ENCODE peak calls at places on chromosomes 3 and 15, in nine cellular contexts. F is CD8-positive, alpha-beta memory T cell; I is IMR-90; A is OCI-LY7; U is Peyer's patch; S is GM23248; X is bronchial epithelial cell; K is psoas muscle; O is brain microvascular endothelial cell. T is an unnamed sample.

GRCh38 chr3:197381371-197381770 is 83.0 kb upstream of the DLG1 start:
- DNase-seq in F (no peak), I (no peak), A (no peak), U (no peak), S (no peak), X (no peak), K (no peak), O (no peak), T (no peak)

GRCh38 chr3:148202386-148202785 is 495.3 kb upstream of the AGTR1 start:
- DNase-seq in F (no peak), I (no peak), A (peak; percentile 1), U (no peak), S (no peak), X (no peak), K (no peak), O (no peak), T (no peak)

GRCh38 chr3:171454026-171454425 is 6.2 kb downstream of the TNIK start:
- DNase-seq in F (no peak), I (no peak), A (no peak), U (no peak), S (no peak), X (no peak), K (no peak), O (no peak), T (no peak)

GRCh38 chr15:31254431-31255175 is 72.0 kb upstream of the KLF13 start:
- DNase-seq in F (no peak), I (peak; percentile 37), A (peak; percentile 79), U (no peak), S (peak; percentile 31), X (no peak), K (no peak), O (peak; percentile 76), T (peak; percentile 43)

GRCh38 chr3:46998121-46998851 is 18.8 kb downstream of the NBEAL2 start:
- DNase-seq in F (peak; percentile 62), I (peak; percentile 18), A (peak; percentile 77), U (peak; percentile 79), S (peak; percentile 53), X (peak; percentile 69), K (peak; percentile 90), O (peak; percentile 31), T (no peak)

GRCh38 chr3:170222647-170223541 is 670 bp downstream of the PRKCI start:
- DNase-seq in F (peak; percentile 24), I (peak; percentile 28), A (peak; percentile 63), U (no peak), S (peak; percentile 58), X (peak; percentile 51), K (no peak), O (peak; percentile 11), T (no peak)

GRCh38 chr15:83446904-83447708 is at the start of gene SH3GL3:
- DNase-seq in F (peak; percentile 10), I (peak; percentile 55), A (no peak), U (peak; percentile 20), S (peak; percentile 93), X (peak; percentile 69), K (peak; percentile 84), O (peak; percentile 66), T (peak; percentile 48)

GRCh38 chr3:12461097-12461649 is 23.1 kb upstream of the TSEN2 start:
- DNase-seq in F (no peak), I (no peak), A (no peak), U (no peak), S (peak; percentile 26), X (no peak), K (no peak), O (no peak), T (no peak)

GRCh38 chr3:187252311-187252710 is 39.2 kb downstream of the MASP1 start:
- DNase-seq in F (no peak), I (peak; percentile 55), A (no peak), U (no peak), S (no peak), X (no peak), K (no peak), O (no peak), T (no peak)

GRCh38 chr15:61327019-61327631 is 98.0 kb upstream of the RORA start:
- DNase-seq in F (no peak), I (no peak), A (no peak), U (no peak), S (no peak), X (peak; percentile 5), K (peak; percentile 64), O (no peak), T (no peak)

GRCh38 chr3:23055733-23056376 is 147.3 kb upstream of the UBE2E2 start:
- DNase-seq in F (no peak), I (peak; percentile 76), A (no peak), U (no peak), S (peak; percentile 91), X (peak; percentile 88), K (no peak), O (peak; percentile 68), T (peak; percentile 64)

GRCh38 chr3:42503251-42503924 is 945 bp downstream of the VIPR1 start:
- DNase-seq in F (no peak), I (no peak), A (no peak), U (no peak), S (no peak), X (no peak), K (no peak), O (no peak), T (no peak)

GRCh38 chr3:42501321-42501680 is 1.1 kb upstream of the VIPR1 start:
- DNase-seq in F (peak; percentile 11), I (no peak), A (no peak), U (no peak), S (no peak), X (no peak), K (no peak), O (no peak), T (no peak)

GRCh38 chr3:42501681-42502428 is 588 bp upstream of the VIPR1 start:
- DNase-seq in F (peak; percentile 51), I (peak; percentile 2), A (peak; percentile 22), U (peak; percentile 66), S (peak; percentile 60), X (peak; percentile 59), K (peak; percentile 67), O (peak; percentile 9), T (no peak)

GRCh38 chr3:42503957-42504333 is 1.5 kb downstream of the VIPR1 start:
- DNase-seq in F (no peak), I (no peak), A (no peak), U (no peak), S (no peak), X (no peak), K (no peak), O (no peak), T (no peak)

DNA sequence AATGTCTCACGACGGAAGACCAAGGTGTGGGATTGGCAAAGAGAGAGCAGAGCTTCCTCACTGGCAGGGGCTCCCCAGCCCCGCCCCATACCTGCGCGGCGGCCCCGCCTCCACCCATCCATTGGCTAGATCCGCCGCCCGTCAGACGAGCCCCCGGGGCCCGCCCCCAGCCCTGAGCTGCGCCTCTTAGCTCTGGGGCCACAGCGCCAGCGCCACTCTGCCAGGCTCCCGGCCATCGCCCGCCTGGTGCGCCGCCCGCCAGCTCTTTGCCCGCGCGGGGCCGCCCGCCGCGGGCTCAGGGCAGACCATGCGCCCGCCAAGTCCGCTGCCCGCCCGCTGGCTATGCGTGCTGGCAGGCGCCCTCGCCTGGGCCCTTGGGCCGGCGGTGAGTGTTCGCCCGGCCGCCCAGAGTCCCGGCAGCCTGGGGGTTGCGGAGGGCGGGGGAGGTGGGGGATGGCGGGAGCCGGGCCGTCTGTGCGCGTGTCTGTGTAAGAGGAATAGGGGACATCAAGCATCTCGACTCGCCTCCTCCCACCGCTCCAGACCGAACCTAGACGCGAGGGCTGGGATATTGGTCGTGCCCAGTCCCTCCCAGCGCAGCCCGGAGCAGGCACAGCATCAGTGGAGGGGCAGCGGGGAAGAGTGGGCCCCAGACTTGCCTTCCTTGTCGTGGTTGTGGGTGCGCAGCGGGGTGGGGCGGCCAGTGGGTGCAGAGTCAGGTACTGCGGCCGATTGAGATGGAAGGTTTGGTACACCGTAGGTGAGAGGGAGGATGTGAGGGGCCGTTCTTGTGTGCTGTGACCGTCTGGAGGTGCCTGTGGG is at the start of gene VIPR1:
- DNase-seq in F (peak; percentile 89), I (no peak), A (peak; percentile 79), U (peak; percentile 93), S (peak; percentile 35), X (peak; percentile 68), K (peak; percentile 73), O (peak; percentile 34), T (no peak)
- H3K4me3 ChIP-seq in F (peak within 1 kb of the TSS; percentile 95), I (no peak within 1 kb of the TSS), A (peak within 1 kb of the TSS; percentile 63), U (peak within 1 kb of the TSS; percentile 55), S (peak within 1 kb of the TSS; percentile 30), X (peak within 1 kb of the TSS; percentile 45), K (peak within 1 kb of the TSS; percentile 61), O (peak within 1 kb of the TSS; percentile 46), T (peak within 1 kb of the TSS; percentile 15)

GRCh38 chr3:3699816-3700633 is 99.2 kb upstream of the LRRN1 start:
- DNase-seq in F (no peak), I (no peak), A (no peak), U (no peak), S (no peak), X (peak; percentile 56), K (no peak), O (no peak), T (no peak)
- H3K4me3 ChIP-seq in F (no peak overlapping the region), I (no peak overlapping the region), A (no peak overlapping the region), U (no peak overlapping the region), S (no peak overlapping the region), X (no peak overlapping the region), K (no peak overlapping the region), O (no peak overlapping the region), T (no peak overlapping the region)

DNA sequence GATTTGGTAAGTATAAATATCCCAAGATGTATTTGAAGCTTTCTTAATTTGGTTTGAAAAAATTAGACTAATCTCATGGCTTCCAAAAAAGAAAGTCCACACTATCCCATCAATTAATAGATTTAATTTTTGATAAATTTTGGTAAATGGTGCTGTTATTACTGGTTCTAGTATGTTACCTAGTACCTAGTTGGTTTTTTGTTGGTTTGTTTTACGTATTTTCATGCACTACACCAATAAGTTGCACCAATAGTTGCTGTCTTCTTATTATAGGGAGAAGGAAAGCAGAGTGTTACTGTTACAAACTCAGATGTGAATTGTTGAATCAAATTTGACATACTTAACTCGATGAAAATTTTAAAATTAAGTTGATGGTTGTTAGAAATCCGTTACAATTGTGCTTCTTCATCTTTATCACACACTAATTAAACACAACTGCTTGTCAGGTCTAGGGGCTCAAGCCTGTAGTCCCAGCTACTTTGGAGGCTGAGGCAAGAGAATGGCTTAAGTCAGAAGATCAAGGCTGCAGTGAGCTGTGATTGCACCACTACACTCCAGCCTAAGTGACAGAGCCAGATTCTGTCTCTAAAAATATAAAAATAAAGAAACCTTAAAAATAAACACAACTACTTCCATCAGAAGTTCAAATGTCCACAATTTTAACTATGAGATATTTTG is 23.1 kb upstream of the MBNL1 start:
- DNase-seq in F (no peak), I (no peak), A (peak; percentile 49), U (no peak), S (no peak), X (no peak), K (no peak), O (no peak), T (no peak)
- H3K4me3 ChIP-seq in F (peak overlapping the region; percentile 57), I (no peak overlapping the region), A (peak overlapping the region; percentile 65), U (peak overlapping the region; percentile 26), S (no peak overlapping the region), X (no peak overlapping the region), K (peak overlapping the region; percentile 8), O (no peak overlapping the region), T (no peak overlapping the region)

DNA sequence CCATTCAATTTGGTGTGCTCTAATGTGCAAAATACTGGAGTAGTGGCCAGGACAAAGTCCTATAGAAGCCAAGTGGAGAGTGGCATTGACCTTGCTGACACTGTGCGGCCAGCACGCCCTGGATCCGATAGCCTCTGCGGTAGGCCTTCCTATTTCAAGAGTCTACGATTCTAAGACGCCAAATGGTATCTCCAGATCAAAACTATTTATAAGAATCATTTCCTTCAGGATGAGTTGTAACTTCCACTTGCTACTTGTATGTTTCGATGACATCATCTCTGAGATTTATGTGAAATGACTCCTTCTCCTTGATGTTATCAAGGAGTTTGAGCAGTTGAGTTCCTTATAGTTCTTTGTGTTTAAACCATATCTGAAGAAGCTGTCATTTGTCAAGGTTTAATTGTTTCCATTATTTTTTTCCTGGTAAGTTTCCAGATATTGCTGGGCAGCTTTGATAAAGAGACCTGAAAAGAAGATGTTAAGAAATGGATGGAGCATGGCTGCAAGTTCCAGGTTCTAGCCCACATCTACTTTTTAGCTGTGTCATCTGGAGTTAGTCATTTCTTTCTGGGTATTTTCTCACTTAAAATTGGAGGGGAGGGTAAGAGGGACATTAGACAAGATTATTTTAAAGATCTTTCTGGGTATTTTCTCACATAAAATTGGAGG is 71.8 kb downstream of the TMEM44 start:
- DNase-seq in F (no peak), I (peak; percentile 94), A (no peak), U (no peak), S (peak; percentile 91), X (peak; percentile 43), K (no peak), O (no peak), T (no peak)
- H3K4me3 ChIP-seq in F (no peak overlapping the region), I (no peak overlapping the region), A (no peak overlapping the region), U (no peak overlapping the region), S (no peak overlapping the region), X (no peak overlapping the region), K (no peak overlapping the region), O (no peak overlapping the region), T (no peak overlapping the region)

T was measured in skeletal muscle cell.